ENCODE peak calls at places on chromosomes 1 and 21, in ten cellular contexts. One of them, this sample, is unnamed.

GRCh38 chr1:245779797-245780529 is 625.2 kb downstream of the KIF26B start:
- ATAC-seq in stimulated activated naive B cell treated with anti-CD40 and anti-IgM and Interleukin-4, amounts not matched to agents 10 μg/mL and 1 μg/mL and 100 μg/mL, for 72 hours: no peak
- ATAC-seq in thoracic aorta: no peak
- ATAC-seq in effector memory CD8-positive, alpha-beta T cell: no peak
- ATAC-seq in activated naive CD4-positive, alpha-beta T cell treated with anti-CD3 and anti-CD28 coated beads, Interleukin-2, amount 50 U/mL, for 72 hours: no peak
- ATAC-seq in gastrocnemius medialis: no peak
- ATAC-seq in A549: no peak
- ATAC-seq in CD4-positive, alpha-beta T cell: no peak
- ATAC-seq in WTC11: no peak
- ATAC-seq in activated CD8-positive, alpha-beta T cell treated with anti-CD3 and anti-CD28 coated beads, Interleukin-2, amount 10 ng/mL, durations not matched to agents 7 days and 5 days: no peak
- ATAC-seq in this sample: no peak

GRCh38 chr1:9151326-9151860 is 22.5 kb upstream of the GPR157 start:
- ATAC-seq in gastrocnemius medialis: peak
- ATAC-seq in activated naive CD4-positive, alpha-beta T cell treated with anti-CD3 and anti-CD28 coated beads, Interleukin-2, amount 50 U/mL, for 72 hours: no peak
- ATAC-seq in WTC11: no peak
- ATAC-seq in effector memory CD8-positive, alpha-beta T cell: no peak
- ATAC-seq in CD4-positive, alpha-beta T cell: no peak
- ATAC-seq in A549: no peak
- ATAC-seq in stimulated activated naive B cell treated with anti-CD40 and anti-IgM and Interleukin-4, amounts not matched to agents 10 μg/mL and 1 μg/mL and 100 μg/mL, for 72 hours: no peak
- ATAC-seq in activated CD8-positive, alpha-beta T cell treated with anti-CD3 and anti-CD28 coated beads, Interleukin-2, amount 10 ng/mL, durations not matched to agents 7 days and 5 days: no peak
- ATAC-seq in thoracic aorta: no peak
- ATAC-seq in this sample: no peak

GRCh38 chr1:64680601-64681000 is 64.3 kb upstream of the RAVER2 start:
- ATAC-seq in gastrocnemius medialis: peak
- ATAC-seq in effector memory CD8-positive, alpha-beta T cell: no peak
- ATAC-seq in A549: no peak
- ATAC-seq in activated naive CD4-positive, alpha-beta T cell treated with anti-CD3 and anti-CD28 coated beads, Interleukin-2, amount 50 U/mL, for 72 hours: no peak
- ATAC-seq in CD4-positive, alpha-beta T cell: no peak
- ATAC-seq in stimulated activated naive B cell treated with anti-CD40 and anti-IgM and Interleukin-4, amounts not matched to agents 10 μg/mL and 1 μg/mL and 100 μg/mL, for 72 hours: no peak
- ATAC-seq in WTC11: no peak
- ATAC-seq in thoracic aorta: no peak
- ATAC-seq in activated CD8-positive, alpha-beta T cell treated with anti-CD3 and anti-CD28 coated beads, Interleukin-2, amount 10 ng/mL, durations not matched to agents 7 days and 5 days: no peak
- ATAC-seq in this sample: no peak

GRCh38 chr1:7899741-7900140 is 40.9 kb downstream of the TNFRSF9 start:
- ATAC-seq in effector memory CD8-positive, alpha-beta T cell: no peak
- ATAC-seq in A549: no peak
- ATAC-seq in CD4-positive, alpha-beta T cell: no peak
- ATAC-seq in gastrocnemius medialis: no peak
- ATAC-seq in activated naive CD4-positive, alpha-beta T cell treated with anti-CD3 and anti-CD28 coated beads, Interleukin-2, amount 50 U/mL, for 72 hours: peak
- ATAC-seq in activated CD8-positive, alpha-beta T cell treated with anti-CD3 and anti-CD28 coated beads, Interleukin-2, amount 10 ng/mL, durations not matched to agents 7 days and 5 days: no peak
- ATAC-seq in thoracic aorta: no peak
- ATAC-seq in stimulated activated naive B cell treated with anti-CD40 and anti-IgM and Interleukin-4, amounts not matched to agents 10 μg/mL and 1 μg/mL and 100 μg/mL, for 72 hours: no peak
- ATAC-seq in WTC11: no peak
- ATAC-seq in this sample: peak

GRCh38 chr21:24045775-24046215 is 1561.5 kb downstream of the MRPL39 start:
- ATAC-seq in effector memory CD8-positive, alpha-beta T cell: no peak
- ATAC-seq in CD4-positive, alpha-beta T cell: no peak
- ATAC-seq in activated naive CD4-positive, alpha-beta T cell treated with anti-CD3 and anti-CD28 coated beads, Interleukin-2, amount 50 U/mL, for 72 hours: no peak
- ATAC-seq in stimulated activated naive B cell treated with anti-CD40 and anti-IgM and Interleukin-4, amounts not matched to agents 10 μg/mL and 1 μg/mL and 100 μg/mL, for 72 hours: no peak
- ATAC-seq in activated CD8-positive, alpha-beta T cell treated with anti-CD3 and anti-CD28 coated beads, Interleukin-2, amount 10 ng/mL, durations not matched to agents 7 days and 5 days: no peak
- ATAC-seq in gastrocnemius medialis: peak
- ATAC-seq in A549: no peak
- ATAC-seq in thoracic aorta: no peak
- ATAC-seq in WTC11: no peak
- ATAC-seq in this sample: no peak

GRCh38 chr1:172559811-172560210 is 26.9 kb downstream of the SUCO start:
- ATAC-seq in CD4-positive, alpha-beta T cell: no peak
- ATAC-seq in gastrocnemius medialis: no peak
- ATAC-seq in activated CD8-positive, alpha-beta T cell treated with anti-CD3 and anti-CD28 coated beads, Interleukin-2, amount 10 ng/mL, durations not matched to agents 7 days and 5 days: no peak
- ATAC-seq in effector memory CD8-positive, alpha-beta T cell: no peak
- ATAC-seq in activated naive CD4-positive, alpha-beta T cell treated with anti-CD3 and anti-CD28 coated beads, Interleukin-2, amount 50 U/mL, for 72 hours: no peak
- ATAC-seq in stimulated activated naive B cell treated with anti-CD40 and anti-IgM and Interleukin-4, amounts not matched to agents 10 μg/mL and 1 μg/mL and 100 μg/mL, for 72 hours: no peak
- ATAC-seq in WTC11: no peak
- ATAC-seq in A549: no peak
- ATAC-seq in thoracic aorta: no peak
- ATAC-seq in this sample: no peak

GRCh38 chr21:34141373-34141772 is 68.0 kb downstream of the MRPS6 start:
- ATAC-seq in activated CD8-positive, alpha-beta T cell treated with anti-CD3 and anti-CD28 coated beads, Interleukin-2, amount 10 ng/mL, durations not matched to agents 7 days and 5 days: no peak
- ATAC-seq in effector memory CD8-positive, alpha-beta T cell: no peak
- ATAC-seq in A549: no peak
- ATAC-seq in CD4-positive, alpha-beta T cell: no peak
- ATAC-seq in stimulated activated naive B cell treated with anti-CD40 and anti-IgM and Interleukin-4, amounts not matched to agents 10 μg/mL and 1 μg/mL and 100 μg/mL, for 72 hours: no peak
- ATAC-seq in gastrocnemius medialis: no peak
- ATAC-seq in activated naive CD4-positive, alpha-beta T cell treated with anti-CD3 and anti-CD28 coated beads, Interleukin-2, amount 50 U/mL, for 72 hours: no peak
- ATAC-seq in thoracic aorta: no peak
- ATAC-seq in WTC11: no peak
- ATAC-seq in this sample: no peak

GRCh38 chr1:21586926-21587601 is 77.8 kb downstream of the ALPL start:
- ATAC-seq in A549: peak
- ATAC-seq in activated naive CD4-positive, alpha-beta T cell treated with anti-CD3 and anti-CD28 coated beads, Interleukin-2, amount 50 U/mL, for 72 hours: no peak
- ATAC-seq in gastrocnemius medialis: peak
- ATAC-seq in activated CD8-positive, alpha-beta T cell treated with anti-CD3 and anti-CD28 coated beads, Interleukin-2, amount 10 ng/mL, durations not matched to agents 7 days and 5 days: no peak
- ATAC-seq in thoracic aorta: peak
- ATAC-seq in CD4-positive, alpha-beta T cell: no peak
- ATAC-seq in stimulated activated naive B cell treated with anti-CD40 and anti-IgM and Interleukin-4, amounts not matched to agents 10 μg/mL and 1 μg/mL and 100 μg/mL, for 72 hours: no peak
- ATAC-seq in WTC11: peak
- ATAC-seq in effector memory CD8-positive, alpha-beta T cell: no peak
- ATAC-seq in this sample: no peak

GRCh38 chr1:39376656-39377055 is 114.8 kb upstream of the BMP8A start:
- ATAC-seq in A549: no peak
- ATAC-seq in stimulated activated naive B cell treated with anti-CD40 and anti-IgM and Interleukin-4, amounts not matched to agents 10 μg/mL and 1 μg/mL and 100 μg/mL, for 72 hours: no peak
- ATAC-seq in activated naive CD4-positive, alpha-beta T cell treated with anti-CD3 and anti-CD28 coated beads, Interleukin-2, amount 50 U/mL, for 72 hours: no peak
- ATAC-seq in CD4-positive, alpha-beta T cell: no peak
- ATAC-seq in WTC11: no peak
- ATAC-seq in thoracic aorta: no peak
- ATAC-seq in gastrocnemius medialis: no peak
- ATAC-seq in activated CD8-positive, alpha-beta T cell treated with anti-CD3 and anti-CD28 coated beads, Interleukin-2, amount 10 ng/mL, durations not matched to agents 7 days and 5 days: no peak
- ATAC-seq in effector memory CD8-positive, alpha-beta T cell: no peak
- ATAC-seq in this sample: no peak

GRCh38 chr1:45334308-45335245 is 5.4 kb upstream of the TOE1 start:
- ATAC-seq in A549: peak
- ATAC-seq in activated CD8-positive, alpha-beta T cell treated with anti-CD3 and anti-CD28 coated beads, Interleukin-2, amount 10 ng/mL, durations not matched to agents 7 days and 5 days: peak
- ATAC-seq in WTC11: peak
- ATAC-seq in CD4-positive, alpha-beta T cell: no peak
- ATAC-seq in activated naive CD4-positive, alpha-beta T cell treated with anti-CD3 and anti-CD28 coated beads, Interleukin-2, amount 50 U/mL, for 72 hours: no peak
- ATAC-seq in thoracic aorta: no peak
- ATAC-seq in gastrocnemius medialis: no peak
- ATAC-seq in effector memory CD8-positive, alpha-beta T cell: no peak
- ATAC-seq in stimulated activated naive B cell treated with anti-CD40 and anti-IgM and Interleukin-4, amounts not matched to agents 10 μg/mL and 1 μg/mL and 100 μg/mL, for 72 hours: no peak
- ATAC-seq in this sample: no peak

GRCh38 chr21:16841917-16842316 is 670.9 kb upstream of the CXADR start:
- ATAC-seq in activated CD8-positive, alpha-beta T cell treated with anti-CD3 and anti-CD28 coated beads, Interleukin-2, amount 10 ng/mL, durations not matched to agents 7 days and 5 days: no peak
- ATAC-seq in stimulated activated naive B cell treated with anti-CD40 and anti-IgM and Interleukin-4, amounts not matched to agents 10 μg/mL and 1 μg/mL and 100 μg/mL, for 72 hours: no peak
- ATAC-seq in effector memory CD8-positive, alpha-beta T cell: no peak
- ATAC-seq in A549: no peak
- ATAC-seq in WTC11: no peak
- ATAC-seq in activated naive CD4-positive, alpha-beta T cell treated with anti-CD3 and anti-CD28 coated beads, Interleukin-2, amount 50 U/mL, for 72 hours: no peak
- ATAC-seq in gastrocnemius medialis: no peak
- ATAC-seq in thoracic aorta: no peak
- ATAC-seq in CD4-positive, alpha-beta T cell: no peak
- ATAC-seq in this sample: no peak

GRCh38 chr1:84412316-84412942 is 14.1 kb downstream of the DNASE2B start:
- ATAC-seq in effector memory CD8-positive, alpha-beta T cell: no peak
- ATAC-seq in activated CD8-positive, alpha-beta T cell treated with anti-CD3 and anti-CD28 coated beads, Interleukin-2, amount 10 ng/mL, durations not matched to agents 7 days and 5 days: no peak
- ATAC-seq in CD4-positive, alpha-beta T cell: no peak
- ATAC-seq in thoracic aorta: no peak
- ATAC-seq in stimulated activated naive B cell treated with anti-CD40 and anti-IgM and Interleukin-4, amounts not matched to agents 10 μg/mL and 1 μg/mL and 100 μg/mL, for 72 hours: no peak
- ATAC-seq in A549: no peak
- ATAC-seq in gastrocnemius medialis: peak
- ATAC-seq in activated naive CD4-positive, alpha-beta T cell treated with anti-CD3 and anti-CD28 coated beads, Interleukin-2, amount 50 U/mL, for 72 hours: no peak
- ATAC-seq in WTC11: no peak
- ATAC-seq in this sample: no peak

GRCh38 chr1:30562559-30562958 is 160.8 kb downstream of the MATN1 start:
- ATAC-seq in thoracic aorta: no peak
- ATAC-seq in activated naive CD4-positive, alpha-beta T cell treated with anti-CD3 and anti-CD28 coated beads, Interleukin-2, amount 50 U/mL, for 72 hours: no peak
- ATAC-seq in activated CD8-positive, alpha-beta T cell treated with anti-CD3 and anti-CD28 coated beads, Interleukin-2, amount 10 ng/mL, durations not matched to agents 7 days and 5 days: no peak
- ATAC-seq in effector memory CD8-positive, alpha-beta T cell: no peak
- ATAC-seq in gastrocnemius medialis: no peak
- ATAC-seq in CD4-positive, alpha-beta T cell: no peak
- ATAC-seq in WTC11: no peak
- ATAC-seq in stimulated activated naive B cell treated with anti-CD40 and anti-IgM and Interleukin-4, amounts not matched to agents 10 μg/mL and 1 μg/mL and 100 μg/mL, for 72 hours: no peak
- ATAC-seq in A549: no peak
- ATAC-seq in this sample: no peak

GRCh38 chr1:60886793-60887331 is 195.5 kb upstream of the NFIA start:
- ATAC-seq in thoracic aorta: no peak
- ATAC-seq in activated naive CD4-positive, alpha-beta T cell treated with anti-CD3 and anti-CD28 coated beads, Interleukin-2, amount 50 U/mL, for 72 hours: no peak
- ATAC-seq in effector memory CD8-positive, alpha-beta T cell: no peak
- ATAC-seq in A549: no peak
- ATAC-seq in CD4-positive, alpha-beta T cell: no peak
- ATAC-seq in gastrocnemius medialis: no peak
- ATAC-seq in WTC11: peak
- ATAC-seq in stimulated activated naive B cell treated with anti-CD40 and anti-IgM and Interleukin-4, amounts not matched to agents 10 μg/mL and 1 μg/mL and 100 μg/mL, for 72 hours: no peak
- ATAC-seq in activated CD8-positive, alpha-beta T cell treated with anti-CD3 and anti-CD28 coated beads, Interleukin-2, amount 10 ng/mL, durations not matched to agents 7 days and 5 days: no peak
- ATAC-seq in this sample: no peak

GRCh38 chr1:18858070-18858688 is 1.3 kb downstream of the TAS1R2 start:
- ATAC-seq in activated CD8-positive, alpha-beta T cell treated with anti-CD3 and anti-CD28 coated beads, Interleukin-2, amount 10 ng/mL, durations not matched to agents 7 days and 5 days: no peak
- ATAC-seq in activated naive CD4-positive, alpha-beta T cell treated with anti-CD3 and anti-CD28 coated beads, Interleukin-2, amount 50 U/mL, for 72 hours: no peak
- ATAC-seq in CD4-positive, alpha-beta T cell: no peak
- ATAC-seq in gastrocnemius medialis: no peak
- ATAC-seq in A549: no peak
- ATAC-seq in stimulated activated naive B cell treated with anti-CD40 and anti-IgM and Interleukin-4, amounts not matched to agents 10 μg/mL and 1 μg/mL and 100 μg/mL, for 72 hours: no peak
- ATAC-seq in thoracic aorta: no peak
- ATAC-seq in effector memory CD8-positive, alpha-beta T cell: no peak
- ATAC-seq in WTC11: no peak
- ATAC-seq in this sample: no peak

This sample was measured in activated T-helper 17 cell treated with anti-CD3 and anti-CD28 coated beads, Interleukin-2, amount 50 U/mL, for 72 hours.